ENCODE peak calls at places on chromosomes 7 and 10, in seven cellular contexts. One of them, this sample, is unnamed.

GRCh38 chr10:4812952-4813351 is 13.1 kb upstream of the AKR1E2 start:
- DNase-seq in stimulated activated CD4-positive, alpha-beta T cell treated with anti-CD3 and anti-CD28 coated beads, Interleukin-12 subunit alpha, Interleukin-12 subunit beta, amount 100 ng/mL, for 48 hours: no peak
- DNase-seq in naive thymus-derived CD4-positive, alpha-beta T cell: no peak
- DNase-seq in stomach: no peak
- DNase-seq in fibroblast of pulmonary artery: peak
- DNase-seq in aorta: no peak
- DNase-seq in nephron progenitor cell: no peak
- DNase-seq in this sample: no peak

GRCh38 chr7:39810204-39810642 is 139.8 kb upstream of the CDK13 start:
- DNase-seq in stimulated activated CD4-positive, alpha-beta T cell treated with anti-CD3 and anti-CD28 coated beads, Interleukin-12 subunit alpha, Interleukin-12 subunit beta, amount 100 ng/mL, for 48 hours: no peak
- DNase-seq in nephron progenitor cell: no peak
- DNase-seq in naive thymus-derived CD4-positive, alpha-beta T cell: no peak
- DNase-seq in aorta: no peak
- DNase-seq in fibroblast of pulmonary artery: no peak
- DNase-seq in stomach: no peak
- DNase-seq in this sample: no peak

GRCh38 chr7:98119257-98119918 is 12.7 kb downstream of the LMTK2 start:
- DNase-seq in aorta: no peak
- DNase-seq in stimulated activated CD4-positive, alpha-beta T cell treated with anti-CD3 and anti-CD28 coated beads, Interleukin-12 subunit alpha, Interleukin-12 subunit beta, amount 100 ng/mL, for 48 hours: no peak
- DNase-seq in naive thymus-derived CD4-positive, alpha-beta T cell: no peak
- DNase-seq in stomach: no peak
- DNase-seq in fibroblast of pulmonary artery: peak
- DNase-seq in nephron progenitor cell: no peak
- DNase-seq in this sample: no peak

GRCh38 chr10:25849971-25850370 is 84.1 kb upstream of the MYO3A start:
- DNase-seq in nephron progenitor cell: no peak
- DNase-seq in fibroblast of pulmonary artery: no peak
- DNase-seq in stimulated activated CD4-positive, alpha-beta T cell treated with anti-CD3 and anti-CD28 coated beads, Interleukin-12 subunit alpha, Interleukin-12 subunit beta, amount 100 ng/mL, for 48 hours: no peak
- DNase-seq in naive thymus-derived CD4-positive, alpha-beta T cell: no peak
- DNase-seq in aorta: no peak
- DNase-seq in stomach: no peak
- DNase-seq in this sample: no peak

GRCh38 chr7:70694357-70694908 is 437.5 kb upstream of the GALNT17 start:
- DNase-seq in nephron progenitor cell: peak
- DNase-seq in stomach: peak
- DNase-seq in fibroblast of pulmonary artery: peak
- DNase-seq in stimulated activated CD4-positive, alpha-beta T cell treated with anti-CD3 and anti-CD28 coated beads, Interleukin-12 subunit alpha, Interleukin-12 subunit beta, amount 100 ng/mL, for 48 hours: no peak
- DNase-seq in naive thymus-derived CD4-positive, alpha-beta T cell: no peak
- DNase-seq in aorta: no peak
- DNase-seq in this sample: no peak

GRCh38 chr7:65938336-65938895 is 43.6 kb downstream of the GUSB start:
- DNase-seq in nephron progenitor cell: no peak
- DNase-seq in fibroblast of pulmonary artery: peak
- DNase-seq in stomach: no peak
- DNase-seq in stimulated activated CD4-positive, alpha-beta T cell treated with anti-CD3 and anti-CD28 coated beads, Interleukin-12 subunit alpha, Interleukin-12 subunit beta, amount 100 ng/mL, for 48 hours: no peak
- DNase-seq in naive thymus-derived CD4-positive, alpha-beta T cell: no peak
- DNase-seq in aorta: no peak
- DNase-seq in this sample: no peak

GRCh38 chr10:24047201-24047600 is 161.7 kb upstream of the KIAA1217 start:
- DNase-seq in stomach: no peak
- DNase-seq in stimulated activated CD4-positive, alpha-beta T cell treated with anti-CD3 and anti-CD28 coated beads, Interleukin-12 subunit alpha, Interleukin-12 subunit beta, amount 100 ng/mL, for 48 hours: no peak
- DNase-seq in fibroblast of pulmonary artery: no peak
- DNase-seq in nephron progenitor cell: no peak
- DNase-seq in aorta: no peak
- DNase-seq in naive thymus-derived CD4-positive, alpha-beta T cell: no peak
- DNase-seq in this sample: no peak

GRCh38 chr10:35611750-35612149 is 6.6 kb downstream of the GJD4 start:
- DNase-seq in aorta: no peak
- DNase-seq in naive thymus-derived CD4-positive, alpha-beta T cell: no peak
- DNase-seq in fibroblast of pulmonary artery: no peak
- DNase-seq in stomach: no peak
- DNase-seq in stimulated activated CD4-positive, alpha-beta T cell treated with anti-CD3 and anti-CD28 coated beads, Interleukin-12 subunit alpha, Interleukin-12 subunit beta, amount 100 ng/mL, for 48 hours: no peak
- DNase-seq in nephron progenitor cell: no peak
- DNase-seq in this sample: no peak

GRCh38 chr10:24446739-24447138 is 237.8 kb downstream of the KIAA1217 start:
- DNase-seq in nephron progenitor cell: no peak
- DNase-seq in stomach: no peak
- DNase-seq in aorta: no peak
- DNase-seq in stimulated activated CD4-positive, alpha-beta T cell treated with anti-CD3 and anti-CD28 coated beads, Interleukin-12 subunit alpha, Interleukin-12 subunit beta, amount 100 ng/mL, for 48 hours: no peak
- DNase-seq in fibroblast of pulmonary artery: peak
- DNase-seq in naive thymus-derived CD4-positive, alpha-beta T cell: no peak
- DNase-seq in this sample: no peak

GRCh38 chr10:68604441-68604840 is 44.3 kb downstream of the TET1 start:
- DNase-seq in stomach: no peak
- DNase-seq in nephron progenitor cell: no peak
- DNase-seq in aorta: no peak
- DNase-seq in naive thymus-derived CD4-positive, alpha-beta T cell: no peak
- DNase-seq in fibroblast of pulmonary artery: no peak
- DNase-seq in stimulated activated CD4-positive, alpha-beta T cell treated with anti-CD3 and anti-CD28 coated beads, Interleukin-12 subunit alpha, Interleukin-12 subunit beta, amount 100 ng/mL, for 48 hours: no peak
- DNase-seq in this sample: no peak

GRCh38 chr7:112337892-112338291 is 112.4 kb upstream of the IFRD1 start:
- DNase-seq in naive thymus-derived CD4-positive, alpha-beta T cell: no peak
- DNase-seq in nephron progenitor cell: no peak
- DNase-seq in stimulated activated CD4-positive, alpha-beta T cell treated with anti-CD3 and anti-CD28 coated beads, Interleukin-12 subunit alpha, Interleukin-12 subunit beta, amount 100 ng/mL, for 48 hours: no peak
- DNase-seq in stomach: no peak
- DNase-seq in aorta: no peak
- DNase-seq in fibroblast of pulmonary artery: no peak
- DNase-seq in this sample: no peak

GRCh38 chr7:25314729-25315267 is 86.5 kb upstream of the NPVF start:
- DNase-seq in aorta: no peak
- DNase-seq in nephron progenitor cell: no peak
- DNase-seq in naive thymus-derived CD4-positive, alpha-beta T cell: no peak
- DNase-seq in fibroblast of pulmonary artery: peak
- DNase-seq in stomach: no peak
- DNase-seq in stimulated activated CD4-positive, alpha-beta T cell treated with anti-CD3 and anti-CD28 coated beads, Interleukin-12 subunit alpha, Interleukin-12 subunit beta, amount 100 ng/mL, for 48 hours: no peak
- DNase-seq in this sample: no peak

GRCh38 chr7:56079450-56080185 is 13.1 kb downstream of the PHKG1 start:
- DNase-seq in nephron progenitor cell: no peak
- DNase-seq in aorta: peak
- DNase-seq in fibroblast of pulmonary artery: peak
- DNase-seq in naive thymus-derived CD4-positive, alpha-beta T cell: no peak
- DNase-seq in stimulated activated CD4-positive, alpha-beta T cell treated with anti-CD3 and anti-CD28 coated beads, Interleukin-12 subunit alpha, Interleukin-12 subunit beta, amount 100 ng/mL, for 48 hours: no peak
- DNase-seq in stomach: peak
- DNase-seq in this sample: no peak

GRCh38 chr7:100691676-100692577 is 2.1 kb downstream of the GIGYF1 start:
- DNase-seq in aorta: peak
- DNase-seq in naive thymus-derived CD4-positive, alpha-beta T cell: peak
- DNase-seq in stomach: peak
- DNase-seq in nephron progenitor cell: peak
- DNase-seq in stimulated activated CD4-positive, alpha-beta T cell treated with anti-CD3 and anti-CD28 coated beads, Interleukin-12 subunit alpha, Interleukin-12 subunit beta, amount 100 ng/mL, for 48 hours: peak
- DNase-seq in fibroblast of pulmonary artery: peak
- DNase-seq in this sample: peak

GRCh38 chr7:1232623-1233327 is at the start of gene UNCX:
- DNase-seq in aorta: no peak
- DNase-seq in stimulated activated CD4-positive, alpha-beta T cell treated with anti-CD3 and anti-CD28 coated beads, Interleukin-12 subunit alpha, Interleukin-12 subunit beta, amount 100 ng/mL, for 48 hours: no peak
- DNase-seq in fibroblast of pulmonary artery: no peak
- DNase-seq in naive thymus-derived CD4-positive, alpha-beta T cell: no peak
- DNase-seq in nephron progenitor cell: peak
- DNase-seq in stomach: no peak
- DNase-seq in this sample: no peak

GRCh38 chr10:84172435-84173356 is 905 bp upstream of the GPR15LG start:
- DNase-seq in stomach: no peak
- DNase-seq in fibroblast of pulmonary artery: no peak
- DNase-seq in naive thymus-derived CD4-positive, alpha-beta T cell: no peak
- DNase-seq in nephron progenitor cell: no peak
- DNase-seq in stimulated activated CD4-positive, alpha-beta T cell treated with anti-CD3 and anti-CD28 coated beads, Interleukin-12 subunit alpha, Interleukin-12 subunit beta, amount 100 ng/mL, for 48 hours: no peak
- DNase-seq in aorta: no peak
- DNase-seq in this sample: no peak

GRCh38 chr7:66013938-66014337 is 31.9 kb upstream of the GUSB start:
- DNase-seq in stimulated activated CD4-positive, alpha-beta T cell treated with anti-CD3 and anti-CD28 coated beads, Interleukin-12 subunit alpha, Interleukin-12 subunit beta, amount 100 ng/mL, for 48 hours: no peak
- DNase-seq in nephron progenitor cell: no peak
- DNase-seq in fibroblast of pulmonary artery: peak
- DNase-seq in naive thymus-derived CD4-positive, alpha-beta T cell: no peak
- DNase-seq in stomach: peak
- DNase-seq in aorta: no peak
- DNase-seq in this sample: no peak

GRCh38 chr10:124450010-124450782 is at the start of gene NKX1-2:
- DNase-seq in stomach: no peak
- DNase-seq in fibroblast of pulmonary artery: no peak
- DNase-seq in aorta: no peak
- DNase-seq in nephron progenitor cell: peak
- DNase-seq in naive thymus-derived CD4-positive, alpha-beta T cell: no peak
- DNase-seq in stimulated activated CD4-positive, alpha-beta T cell treated with anti-CD3 and anti-CD28 coated beads, Interleukin-12 subunit alpha, Interleukin-12 subunit beta, amount 100 ng/mL, for 48 hours: no peak
- DNase-seq in this sample: no peak

GRCh38 chr10:96450514-96451207 is 63.1 kb downstream of the TLL2 start:
- DNase-seq in naive thymus-derived CD4-positive, alpha-beta T cell: no peak
- DNase-seq in aorta: no peak
- DNase-seq in fibroblast of pulmonary artery: no peak
- DNase-seq in stomach: no peak
- DNase-seq in nephron progenitor cell: peak
- DNase-seq in stimulated activated CD4-positive, alpha-beta T cell treated with anti-CD3 and anti-CD28 coated beads, Interleukin-12 subunit alpha, Interleukin-12 subunit beta, amount 100 ng/mL, for 48 hours: no peak
- DNase-seq in this sample: no peak